ENCODE peak calls at places on chromosomes 16 and 17, in six cellular contexts. D is PC-3; V is effector memory CD4-positive, alpha-beta T cell; H is body of pancreas; S is fibroblast of lung; B is naive thymus-derived CD4-positive, alpha-beta T cell. C is an unnamed sample.

GRCh38 chr16:6804461-6804860 is 528.2 kb upstream of the RBFOX1 start:
- DNase-seq in H (no peak), V (no peak), D (no peak), B (no peak), S (no peak), C (no peak)

GRCh38 chr17:40621019-40621418 is 26.6 kb downstream of the SMARCE1 start:
- DNase-seq in V (no peak), S (no peak), D (no peak), H (no peak), B (no peak), C (no peak)

GRCh38 chr17:31515226-31515759 is 123.8 kb downstream of the RAB11FIP4 start:
- DNase-seq in S (no peak), D (no peak), B (no peak), H (no peak), V (no peak), C (no peak)

GRCh38 chr16:50516401-50516800 is 31.8 kb upstream of the NKD1 start:
- DNase-seq in H (no peak), D (no peak), B (no peak), S (no peak), V (no peak), C (no peak)

GRCh38 chr16:31265329-31266245 is 5.8 kb downstream of the ITGAM start:
- DNase-seq in B (no peak), S (no peak), H (peak; percentile 63), D (peak; percentile 46), V (peak; percentile 46), C (no peak)

GRCh38 chr17:75240394-75241142 is 20.8 kb downstream of the GGA3 start:
- DNase-seq in S (peak; percentile 22), D (peak; percentile 47), V (no peak), H (no peak), B (no peak), C (no peak)

GRCh38 chr16:57725976-57726375 is 9.6 kb upstream of the KATNB1 start:
- DNase-seq in H (no peak), V (no peak), S (no peak), D (no peak), B (no peak), C (peak; percentile 39)

GRCh38 chr16:77913738-77914263 is 108.5 kb upstream of the CLEC3A start:
- DNase-seq in H (no peak), D (no peak), B (no peak), S (no peak), V (no peak), C (no peak)

GRCh38 chr16:7861891-7862585 is 529.4 kb downstream of the RBFOX1 start:
- DNase-seq in S (no peak), D (no peak), B (no peak), V (no peak), H (no peak), C (no peak)

GRCh38 chr16:49282690-49283375 is 1.2 kb upstream of the CBLN1 start:
- DNase-seq in B (no peak), S (no peak), D (no peak), V (no peak), H (peak; percentile 68), C (no peak)

GRCh38 chr16:73037845-73038570 is 9.9 kb downstream of the ZFHX3 start:
- DNase-seq in H (no peak), S (no peak), V (no peak), B (no peak), D (no peak), C (no peak)
- H3K4me3 ChIP-seq in H (no peak overlapping the region), S (no peak overlapping the region), V (no peak overlapping the region), B (no peak overlapping the region), D (no peak overlapping the region), C (no peak overlapping the region)

DNA sequence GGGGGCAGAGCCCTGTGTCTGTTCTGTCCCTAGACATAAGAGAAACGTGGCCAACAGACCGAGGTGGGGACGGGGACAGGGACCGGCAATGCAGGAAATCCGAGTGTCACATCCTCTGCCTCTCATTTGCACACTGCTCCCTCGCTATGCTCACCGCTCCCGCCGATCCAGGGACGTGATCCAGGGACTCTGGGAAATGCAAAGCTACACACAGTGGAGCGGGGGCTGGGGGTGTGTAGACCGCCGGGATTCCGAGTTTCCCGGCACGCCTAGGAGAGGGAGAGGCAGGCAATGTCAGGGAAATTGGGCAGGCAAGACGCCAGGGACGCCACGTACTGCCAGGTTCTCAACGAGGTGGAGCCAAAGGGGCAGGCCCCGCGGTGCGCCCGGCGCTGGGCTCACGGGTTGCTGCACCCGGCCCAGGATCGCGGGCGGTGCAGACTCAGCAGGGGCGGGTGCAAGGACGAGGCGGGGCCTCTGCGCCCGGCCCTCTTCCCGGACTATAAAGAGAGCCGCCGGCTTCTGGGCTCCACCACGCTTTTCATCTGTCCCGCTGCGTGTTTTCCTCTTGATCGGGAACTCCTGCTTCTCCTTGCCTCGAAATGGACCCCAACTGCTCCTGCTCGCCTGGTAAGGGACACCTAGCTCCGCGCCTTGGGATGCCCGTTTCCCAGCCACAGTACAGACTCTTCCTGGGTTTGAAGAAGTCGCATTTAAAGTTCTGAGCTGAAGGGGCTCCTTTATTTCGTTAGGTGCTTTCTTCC is at the start of gene MT1X:
- DNase-seq in S (peak; percentile 84), V (peak; percentile 69), D (peak; percentile 89), B (peak; percentile 84), H (peak; percentile 97), C (peak; percentile 95)
- H3K4me1 ChIP-seq in S (peaks cover 4% of the 10 kb centered on the region), V (peaks cover 8% of the 10 kb centered on the region), D (peaks cover 29% of the 10 kb centered on the region), B (peaks cover 13% of the 10 kb centered on the region), H (peaks cover 72% of the 10 kb centered on the region), C (peaks cover 17% of the 10 kb centered on the region)

GRCh38 chr17:58446086-58446485 is 28.8 kb upstream of the RNF43 start:
- DNase-seq in V (no peak), D (no peak), H (no peak), B (no peak), S (no peak), C (no peak)
- H3K4me3 ChIP-seq in V (no peak overlapping the region), D (no peak overlapping the region), H (no peak overlapping the region), B (no peak overlapping the region), S (no peak overlapping the region), C (no peak overlapping the region)

DNA sequence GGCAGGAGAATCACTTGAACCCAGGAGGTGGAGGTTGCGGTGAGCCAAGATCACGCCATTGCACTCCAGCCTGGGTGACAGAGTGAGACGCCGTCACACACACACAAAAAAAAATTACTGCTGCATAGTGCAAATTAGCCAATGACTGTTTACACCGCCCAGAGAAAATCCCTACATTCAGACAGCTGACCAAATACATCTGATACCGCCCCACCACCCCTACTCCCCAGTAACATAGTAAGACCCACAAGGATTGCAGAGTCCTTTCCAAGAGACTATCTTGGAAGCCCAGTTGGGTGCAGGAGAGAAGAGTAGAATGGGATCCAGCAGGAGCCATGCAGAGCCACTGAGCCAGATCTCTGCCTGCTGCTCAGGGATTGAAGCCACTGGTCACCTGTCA is 63.5 kb downstream of the SLC39A11 start:
- DNase-seq in D (no peak), B (no peak), V (no peak), S (no peak), H (peak; percentile 83), C (no peak)
- H3K4me1 ChIP-seq in D (no peaks in the 10 kb centered on the region), B (no peaks in the 10 kb centered on the region), V (no peaks in the 10 kb centered on the region), S (peaks cover 8% of the 10 kb centered on the region), H (peaks cover 53% of the 10 kb centered on the region), C (no peaks in the 10 kb centered on the region)

GRCh38 chr17:50310455-50311111 is 35.3 kb upstream of the XYLT2 start:
- DNase-seq in S (no peak), H (no peak), D (no peak), V (no peak), B (no peak), C (no peak)

GRCh38 chr17:50311483-50311882 is 34.4 kb upstream of the XYLT2 start:
- DNase-seq in B (no peak), S (no peak), D (no peak), H (no peak), V (no peak), C (no peak)

GRCh38 chr17:50314456-50315011 is 31.4 kb upstream of the XYLT2 start:
- DNase-seq in V (no peak), D (no peak), S (no peak), H (no peak), B (no peak), C (no peak)

GRCh38 chr17:50311112-50311460 is 34.8 kb upstream of the XYLT2 start:
- DNase-seq in V (no peak), S (no peak), B (no peak), H (no peak), D (no peak), C (no peak)

GRCh38 chr17:50312311-50312710 is 33.6 kb upstream of the XYLT2 start:
- DNase-seq in S (no peak), H (no peak), D (no peak), B (no peak), V (no peak), C (no peak)
- H3K4me3 ChIP-seq in S (no peak overlapping the region), H (no peak overlapping the region), D (no peak overlapping the region), B (no peak overlapping the region), V (no peak overlapping the region), C (no peak overlapping the region)

GRCh38 chr17:14317383-14317782 is 16.5 kb downstream of the HS3ST3B1 start:
- DNase-seq in D (no peak), V (no peak), B (no peak), S (no peak), H (no peak), C (no peak)
- H3K4me1 ChIP-seq in D (no peaks in the 10 kb centered on the region), V (peaks cover 24% of the 10 kb centered on the region), B (peaks cover 7% of the 10 kb centered on the region), S (no peaks in the 10 kb centered on the region), H (no peaks in the 10 kb centered on the region), C (no peaks in the 10 kb centered on the region)

GRCh38 chr17:79994602-79995001 is 41.1 kb downstream of the TBC1D16 start:
- DNase-seq in S (no peak), V (no peak), B (no peak), D (no peak), H (no peak), C (no peak)

GRCh38 chr17:79993390-79994221 is 42.1 kb downstream of the TBC1D16 start:
- DNase-seq in S (peak; percentile 98), D (no peak), V (no peak), H (peak; percentile 77), B (no peak), C (peak; percentile 43)

GRCh38 chr17:79991140-79991923 is 44.3 kb downstream of the TBC1D16 start:
- DNase-seq in D (peak; percentile 92), H (peak; percentile 88), B (peak; percentile 83), S (peak; percentile 82), V (peak; percentile 58), C (peak; percentile 91)

GRCh38 chr17:79991924-79992656 is 43.6 kb downstream of the TBC1D16 start:
- DNase-seq in H (no peak), B (no peak), D (peak; percentile 67), V (no peak), S (peak; percentile 59), C (no peak)

GRCh38 chr17:79992657-79993389 is 42.8 kb downstream of the TBC1D16 start:
- DNase-seq in V (no peak), S (no peak), H (no peak), B (no peak), D (no peak), C (no peak)
- H3K4me3 ChIP-seq in V (no peak overlapping the region), S (no peak overlapping the region), H (no peak overlapping the region), B (peak overlapping the region; percentile 56), D (peak overlapping the region; percentile 74), C (no peak overlapping the region)

DNA sequence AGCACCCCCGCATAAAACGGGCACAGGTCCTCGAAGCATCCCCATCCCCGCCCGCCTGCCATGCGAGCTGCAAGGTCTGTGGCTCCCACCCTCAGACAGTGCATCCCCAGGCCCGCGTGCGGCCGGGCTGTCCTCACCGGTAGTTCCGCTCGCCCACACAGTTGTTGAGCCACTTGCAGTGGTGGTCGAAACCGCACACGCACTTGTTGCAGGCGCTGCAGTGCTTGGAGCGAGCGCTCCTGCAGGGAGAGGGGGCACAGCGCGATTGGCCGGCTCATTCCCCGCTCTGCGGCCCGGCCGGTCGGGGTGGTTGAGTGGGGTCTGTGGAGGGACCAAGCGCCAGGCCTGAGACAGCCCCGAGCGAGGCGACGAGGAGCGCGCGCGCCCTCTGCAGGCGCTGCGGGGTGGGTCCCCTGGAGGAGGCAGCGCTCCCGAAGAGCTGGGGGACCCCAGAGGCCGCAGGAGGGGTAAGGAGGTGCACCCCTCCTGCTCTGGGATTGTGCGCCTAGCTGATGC is 6.0 kb upstream of the TPPP3 start:
- DNase-seq in V (no peak), D (peak; percentile 17), S (no peak), H (peak; percentile 38), B (no peak), C (no peak)
- H3K4me1 ChIP-seq in V (peaks cover 3% of the 10 kb centered on the region), D (peaks cover 11% of the 10 kb centered on the region), S (peaks cover 10% of the 10 kb centered on the region), H (peaks cover 55% of the 10 kb centered on the region), B (no peaks in the 10 kb centered on the region), C (peaks cover 4% of the 10 kb centered on the region)

C was measured in Peyer's patch.